ENCODE peak calls at places on chromosomes 11 and 22, in four cellular contexts. One of them, this sample, is unnamed.

GRCh38 chr11:280762-281485 is 2.7 kb downstream of the NLRP6 start:
- ATAC-seq in Right ventricle myocardium superior: no peak
- ATAC-seq in activated CD4-positive, alpha-beta T cell treated with anti-CD3 and anti-CD28 coated beads for 36 hours: peak; percentile 38
- ATAC-seq in activated CD8-positive, alpha-beta T cell treated with anti-CD3 and anti-CD28 coated beads, Interleukin-2, amount 10 ng/mL, durations not matched to agents 7 days and 5 days: peak; percentile 20
- ATAC-seq in this sample: no peak

GRCh38 chr22:19998991-19999820 is 17.4 kb downstream of the ARVCF start:
- ATAC-seq in activated CD4-positive, alpha-beta T cell treated with anti-CD3 and anti-CD28 coated beads for 36 hours: no peak
- ATAC-seq in Right ventricle myocardium superior: peak; percentile 34
- ATAC-seq in activated CD8-positive, alpha-beta T cell treated with anti-CD3 and anti-CD28 coated beads, Interleukin-2, amount 10 ng/mL, durations not matched to agents 7 days and 5 days: no peak
- ATAC-seq in this sample: no peak

GRCh38 chr22:37630839-37631435 is 8.5 kb upstream of the SH3BP1 start:
- ATAC-seq in activated CD4-positive, alpha-beta T cell treated with anti-CD3 and anti-CD28 coated beads for 36 hours: no peak
- ATAC-seq in Right ventricle myocardium superior: no peak
- ATAC-seq in activated CD8-positive, alpha-beta T cell treated with anti-CD3 and anti-CD28 coated beads, Interleukin-2, amount 10 ng/mL, durations not matched to agents 7 days and 5 days: no peak
- ATAC-seq in this sample: no peak

GRCh38 chr11:77303328-77303727 is 1.8 kb upstream of the GDPD4 start:
- ATAC-seq in activated CD8-positive, alpha-beta T cell treated with anti-CD3 and anti-CD28 coated beads, Interleukin-2, amount 10 ng/mL, durations not matched to agents 7 days and 5 days: no peak
- ATAC-seq in activated CD4-positive, alpha-beta T cell treated with anti-CD3 and anti-CD28 coated beads for 36 hours: no peak
- ATAC-seq in Right ventricle myocardium superior: no peak
- ATAC-seq in this sample: no peak

GRCh38 chr11:121467965-121468364 is 15.2 kb upstream of the SORL1-AS1 start:
- ATAC-seq in activated CD8-positive, alpha-beta T cell treated with anti-CD3 and anti-CD28 coated beads, Interleukin-2, amount 10 ng/mL, durations not matched to agents 7 days and 5 days: peak; percentile 68
- ATAC-seq in Right ventricle myocardium superior: no peak
- ATAC-seq in activated CD4-positive, alpha-beta T cell treated with anti-CD3 and anti-CD28 coated beads for 36 hours: peak; percentile 38
- ATAC-seq in this sample: no peak

GRCh38 chr22:30236875-30237274 is 9.7 kb downstream of the LIF start:
- ATAC-seq in activated CD4-positive, alpha-beta T cell treated with anti-CD3 and anti-CD28 coated beads for 36 hours: no peak
- ATAC-seq in Right ventricle myocardium superior: no peak
- ATAC-seq in activated CD8-positive, alpha-beta T cell treated with anti-CD3 and anti-CD28 coated beads, Interleukin-2, amount 10 ng/mL, durations not matched to agents 7 days and 5 days: no peak
- ATAC-seq in this sample: no peak

GRCh38 chr22:38844661-38845367 is 986 bp upstream of the NPTXR start:
- ATAC-seq in activated CD8-positive, alpha-beta T cell treated with anti-CD3 and anti-CD28 coated beads, Interleukin-2, amount 10 ng/mL, durations not matched to agents 7 days and 5 days: no peak
- ATAC-seq in Right ventricle myocardium superior: no peak
- ATAC-seq in activated CD4-positive, alpha-beta T cell treated with anti-CD3 and anti-CD28 coated beads for 36 hours: no peak
- ATAC-seq in this sample: no peak

GRCh38 chr11:67022961-67023956 is at the start of gene SYT12:
- ATAC-seq in activated CD8-positive, alpha-beta T cell treated with anti-CD3 and anti-CD28 coated beads, Interleukin-2, amount 10 ng/mL, durations not matched to agents 7 days and 5 days: peak; percentile 44
- ATAC-seq in Right ventricle myocardium superior: peak; percentile 39
- ATAC-seq in activated CD4-positive, alpha-beta T cell treated with anti-CD3 and anti-CD28 coated beads for 36 hours: no peak
- ATAC-seq in this sample: no peak

This sample was measured in gastroesophageal sphincter.